ENCODE peak calls at places on chromosomes 6 and 20, in four cellular contexts. D is choroid plexus epithelial cell, E is tibial nerve, L is IMR-90. Q is an unnamed sample.
A peak's percentile ranks its signal among the peaks of the same experiment; 100 is the strongest.

GRCh38 chr6:111715321-111715720 is 109.6 kb upstream of the TRAF3IP2 start:
- DNase-seq in D (no peak), E (no peak), L (no peak), Q (peak; percentile 54)

GRCh38 chr6:139335447-139336210 is 38.8 kb downstream of the CITED2 start:
- DNase-seq in D (no peak), E (no peak), L (no peak), Q (no peak)

GRCh38 chr20:652611-653109 is 340 bp downstream of the SRXN1 start:
- DNase-seq in D (peak; percentile 62), E (no peak), L (peak; percentile 44), Q (no peak)

GRCh38 chr6:16334671-16335070 is 96.3 kb downstream of the GMPR start:
- DNase-seq in D (peak; percentile 91), E (peak; percentile 62), L (peak; percentile 94), Q (peak; percentile 78)

GRCh38 chr6:96015791-96016776 is at the start of gene FUT9:
- DNase-seq in D (no peak), E (no peak), L (no peak), Q (no peak)

GRCh38 chr20:57693002-57693582 is 16.7 kb downstream of the PMEPA1 start:
- DNase-seq in D (peak; percentile 10), E (no peak), L (no peak), Q (no peak)

GRCh38 chr6:29232725-29233124 is 62.0 kb downstream of the OR2J2 start:
- DNase-seq in D (no peak), E (no peak), L (no peak), Q (no peak)

GRCh38 chr20:8094415-8094818 is 37.6 kb upstream of the PLCB1 start:
- DNase-seq in D (peak; percentile 98), E (peak; percentile 70), L (peak; percentile 22), Q (peak; percentile 70)

GRCh38 chr6:20723236-20723635 is 189.0 kb downstream of the CDKAL1 start:
- DNase-seq in D (no peak), E (no peak), L (no peak), Q (no peak)

GRCh38 chr6:2514965-2515543 is 235.7 kb downstream of the MYLK4 start:
- DNase-seq in D (no peak), E (no peak), L (no peak), Q (no peak)

GRCh38 chr6:33668914-33669313 is 42.6 kb downstream of the UQCC2 start:
- DNase-seq in D (no peak), E (no peak), L (no peak), Q (no peak)

GRCh38 chr6:6908116-6908515 is 199.6 kb upstream of the RREB1 start:
- DNase-seq in D (no peak), E (no peak), L (no peak), Q (no peak)

GRCh38 chr6:66605011-66605410 is 898.0 kb upstream of the EYS start:
- DNase-seq in D (peak; percentile 26), E (no peak), L (no peak), Q (no peak)

GRCh38 chr6:130500693-130501092 is 134.9 kb downstream of the TMEM200A start:
- DNase-seq in D (peak; percentile 88), E (no peak), L (peak; percentile 77), Q (no peak)

GRCh38 chr6:151372164-151372563 is 19.2 kb downstream of the ZBTB2 start:
- DNase-seq in D (no peak), E (no peak), L (no peak), Q (no peak)

GRCh38 chr6:165755583-165755982 is 92.5 kb upstream of the PDE10A start:
- DNase-seq in D (no peak), E (no peak), L (no peak), Q (no peak)

GRCh38 chr20:41228858-41229257 is 88.7 kb downstream of the ZHX3 start:
- DNase-seq in D (peak; percentile 26), E (no peak), L (no peak), Q (no peak)

GRCh38 chr6:72413884-72414283 is 208.0 kb upstream of the KCNQ5 start:
- DNase-seq in D (no peak), E (no peak), L (peak; percentile 76), Q (no peak)

GRCh38 chr6:156881687-156882629 is 104.8 kb downstream of the ARID1B start:
- DNase-seq in D (no peak), E (no peak), L (peak; percentile 26), Q (no peak)

GRCh38 chr6:49264909-49265308 is 198.1 kb downstream of the MMUT start:
- DNase-seq in D (no peak), E (no peak), L (no peak), Q (no peak)

GRCh38 chr6:32666420-32667300 is at the start of gene HLA-DQB1:
- DNase-seq in D (peak; percentile 30), E (no peak), L (no peak), Q (no peak)

GRCh38 chr6:5030596-5031136 is 26.8 kb upstream of the RPP40 start:
- DNase-seq in D (peak; percentile 92), E (peak; percentile 47), L (peak; percentile 78), Q (peak; percentile 25)

GRCh38 chr6:98824163-98824906 is 10.0 kb upstream of the POU3F2 start:
- DNase-seq in D (no peak), E (no peak), L (no peak), Q (no peak)

GRCh38 chr6:127841811-127842210 is 59.0 kb downstream of the THEMIS start:
- DNase-seq in D (peak; percentile 24), E (no peak), L (peak; percentile 56), Q (no peak)

GRCh38 chr6:170421921-170422320 is 115.4 kb downstream of the FAM120B start:
- DNase-seq in D (no peak), E (no peak), L (no peak), Q (no peak)

GRCh38 chr6:108800510-108800909 is 47.7 kb upstream of the ARMC2 start:
- DNase-seq in D (no peak), E (peak; percentile 27), L (peak; percentile 15), Q (no peak)

GRCh38 chr20:59864726-59865125 is 68.7 kb downstream of the SYCP2 start:
- DNase-seq in D (no peak), E (no peak), L (no peak), Q (no peak)

GRCh38 chr6:30981942-30982772 is 1.4 kb upstream of the MUC21 start:
- DNase-seq in D (peak; percentile 81), E (no peak), L (peak; percentile 81), Q (no peak)

GRCh38 chr6:106547961-106548453 is 81.3 kb downstream of the RTN4IP1 start:
- DNase-seq in D (peak; percentile 84), E (no peak), L (peak; percentile 85), Q (no peak)

GRCh38 chr6:39274903-39275302 is 39.3 kb downstream of the KCNK17 start:
- DNase-seq in D (no peak), E (no peak), L (no peak), Q (no peak)

GRCh38 chr6:4664117-4664626 is 112.0 kb upstream of the CDYL start:
- DNase-seq in D (peak; percentile 82), E (peak; percentile 16), L (peak; percentile 92), Q (peak; percentile 58)

GRCh38 chr6:150314230-150315188 is 54.3 kb upstream of the IYD start:
- DNase-seq in D (no peak), E (no peak), L (no peak), Q (no peak)

GRCh38 chr20:23161968-23162696 is 76.0 kb upstream of the CD93 start:
- DNase-seq in D (peak; percentile 99), E (peak; percentile 76), L (no peak), Q (peak; percentile 73)

GRCh38 chr20:10634190-10634589 is 39.6 kb downstream of the JAG1 start:
- DNase-seq in D (no peak), E (no peak), L (no peak), Q (no peak)

Q was measured in ascending aorta.